ENCODE peak calls at places on chromosomes 1 and 21, in five cellular contexts. U, S, K, Y and B are unnamed samples.

GRCh38 chr1:85048296-85049064 is at the start of gene MCOLN3:
- DNase-seq in U (peak; percentile 59), S (peak; percentile 68), K (no peak), Y (no peak), B (no peak)

GRCh38 chr1:158930504-158930903 is 848 bp upstream of the PYHIN1 start:
- DNase-seq in U (no peak), S (no peak), K (no peak), Y (no peak), B (no peak)

GRCh38 chr1:25916460-25916859 is 10.2 kb upstream of the STMN1 start:
- DNase-seq in U (no peak), S (no peak), K (no peak), Y (no peak), B (no peak)

GRCh38 chr1:192559115-192560006 is 16.2 kb upstream of the RGS1 start:
- DNase-seq in U (no peak), S (no peak), K (peak; percentile 67), Y (peak; percentile 98), B (no peak)

GRCh38 chr1:86394416-86394815 is 1.7 kb downstream of the ODF2L start:
- DNase-seq in U (no peak), S (no peak), K (no peak), Y (peak; percentile 49), B (no peak)

GRCh38 chr1:77234943-77235342 is 15.7 kb upstream of the PIGK start:
- DNase-seq in U (no peak), S (no peak), K (no peak), Y (no peak), B (no peak)

GRCh38 chr1:77433934-77434333 is 152.1 kb downstream of the AK5 start:
- DNase-seq in U (no peak), S (no peak), K (no peak), Y (no peak), B (no peak)

GRCh38 chr1:89802036-89802435 is 18.8 kb upstream of the LRRC8D start:
- DNase-seq in U (no peak), S (no peak), K (no peak), Y (no peak), B (no peak)

GRCh38 chr1:22089134-22089571 is 36.6 kb downstream of the CDC42 start:
- DNase-seq in U (no peak), S (no peak), K (no peak), Y (no peak), B (no peak)

GRCh38 chr1:208089151-208089550 is 155.0 kb downstream of the PLXNA2 start:
- DNase-seq in U (no peak), S (peak; percentile 17), K (no peak), Y (no peak), B (no peak)

GRCh38 chr1:214551436-214552173 is at the start of gene PTPN14:
- DNase-seq in U (peak; percentile 91), S (peak; percentile 68), K (peak; percentile 77), Y (peak; percentile 96), B (peak; percentile 37)
- TF ChIP-seq CTCF in U (peak; percentile 52), S (no peak), K (peak; percentile 47), Y (peak; percentile 59), B (peak; percentile 22)

DNA sequence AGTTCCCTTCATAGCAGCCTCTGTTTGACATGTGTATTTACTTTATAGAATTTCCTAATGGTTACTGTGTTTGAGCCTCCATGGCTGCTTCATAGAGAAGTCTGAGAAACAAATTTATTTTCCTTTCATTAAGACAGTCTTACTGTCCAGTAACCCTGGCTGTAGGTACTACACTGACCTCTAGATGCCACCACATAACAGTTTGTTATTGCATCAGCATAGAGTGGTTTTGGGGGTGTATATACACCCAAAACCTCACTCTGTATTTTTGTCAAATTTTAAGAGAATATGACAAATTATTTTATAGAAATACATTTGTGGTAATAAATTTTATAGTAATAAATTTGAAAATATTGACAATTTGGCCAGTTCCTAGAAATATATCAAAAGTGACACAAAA is 57.3 kb downstream of the OBSCN start:
- DNase-seq in U (peak; percentile 39), S (no peak), K (no peak), Y (peak; percentile 33), B (no peak)
- TF ChIP-seq CTCF in U (peak; percentile 22), S (no peak), K (peak; percentile 26), Y (peak; percentile 30), B (no peak)

GRCh38 chr1:154998818-154999650 is 3.6 kb upstream of the ZBTB7B start:
- DNase-seq in U (peak; percentile 78), S (peak; percentile 97), K (no peak), Y (peak; percentile 62), B (peak; percentile 92)
- TF ChIP-seq CTCF in U (peak; percentile 97), S (peak; percentile 100), K (peak; percentile 93), Y (peak; percentile 80), B (peak; percentile 99)

DNA sequence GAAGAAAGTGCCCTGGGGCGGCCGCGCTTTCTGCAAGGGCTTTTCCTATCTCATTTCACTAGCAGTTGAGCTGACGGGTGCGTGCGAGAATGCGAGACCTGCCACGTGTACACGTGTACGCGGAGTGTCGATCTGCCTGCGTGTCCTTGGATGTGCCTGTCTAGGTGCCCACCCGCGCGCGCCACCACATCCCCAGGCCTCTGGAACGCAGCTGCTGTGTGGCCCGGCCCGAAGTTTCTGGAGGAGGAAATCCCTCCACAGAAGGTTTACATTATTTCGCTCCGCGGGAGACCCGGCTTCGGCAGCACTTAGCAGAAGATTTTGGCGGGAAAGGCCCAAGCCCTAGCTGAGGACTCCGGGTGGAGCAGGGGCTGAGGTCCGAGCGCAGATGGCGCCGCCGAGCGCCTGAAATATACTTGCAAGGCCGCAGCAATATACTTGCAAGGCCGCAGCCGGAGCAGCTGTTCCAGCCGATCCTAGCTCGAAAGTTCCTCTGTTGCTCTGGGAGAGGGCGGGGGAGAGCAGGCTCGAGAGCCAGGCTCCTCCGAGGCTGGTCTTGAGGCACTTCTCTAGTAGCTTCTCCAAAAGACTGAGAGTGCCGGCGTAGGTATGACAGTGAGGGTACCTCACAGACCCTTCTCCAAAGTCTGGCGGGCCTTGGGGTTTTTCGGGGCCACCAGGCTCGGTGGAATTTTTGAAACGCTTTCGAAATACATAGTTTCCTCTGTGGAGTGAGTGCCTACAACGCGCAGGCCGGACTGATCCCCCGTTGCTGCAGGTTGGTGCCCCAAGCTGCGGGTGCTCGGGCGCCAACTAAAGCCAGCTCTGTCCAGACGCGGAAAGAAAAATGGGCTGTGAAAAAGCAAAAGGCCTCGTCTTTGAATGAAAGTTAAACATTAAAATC is 3.8 kb downstream of the TBX15 start:
- DNase-seq in U (peak; percentile 32), S (no peak), K (no peak), Y (peak; percentile 5), B (no peak)
- TF ChIP-seq CTCF in U (no peak), S (no peak), K (peak; percentile 2), Y (no peak), B (no peak)

GRCh38 chr1:24157921-24158481 is 15.1 kb upstream of the IL22RA1 start:
- DNase-seq in U (peak; percentile 48), S (peak; percentile 62), K (no peak), Y (no peak), B (no peak)
- TF ChIP-seq CTCF in U (peak; percentile 44), S (peak; percentile 74), K (peak; percentile 19), Y (peak; percentile 21), B (no peak)

DNA sequence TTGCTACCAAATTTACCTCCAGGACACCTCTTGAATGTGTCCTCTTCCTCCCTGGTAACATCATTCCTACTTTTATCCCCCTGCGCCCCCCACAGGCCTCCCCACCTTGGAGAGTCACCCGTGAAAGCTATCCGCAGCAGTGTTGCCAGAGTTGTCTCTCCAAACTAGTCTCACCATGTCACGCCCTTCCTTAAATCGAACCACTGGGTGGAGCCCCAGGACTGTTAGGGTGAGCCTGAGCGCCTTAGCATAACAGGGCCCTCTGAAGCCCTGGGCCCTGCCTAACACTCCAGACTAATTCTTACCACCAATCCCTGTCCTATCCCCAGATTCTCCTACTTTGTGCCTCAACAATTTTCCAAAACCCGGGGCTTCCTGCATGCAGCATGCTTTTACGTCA is 35.0 kb downstream of the HSD3B2 start:
- DNase-seq in U (no peak), S (peak; percentile 55), K (no peak), Y (no peak), B (no peak)
- TF ChIP-seq CTCF in U (peak; percentile 7), S (peak; percentile 41), K (no peak), Y (no peak), B (no peak)

DNA sequence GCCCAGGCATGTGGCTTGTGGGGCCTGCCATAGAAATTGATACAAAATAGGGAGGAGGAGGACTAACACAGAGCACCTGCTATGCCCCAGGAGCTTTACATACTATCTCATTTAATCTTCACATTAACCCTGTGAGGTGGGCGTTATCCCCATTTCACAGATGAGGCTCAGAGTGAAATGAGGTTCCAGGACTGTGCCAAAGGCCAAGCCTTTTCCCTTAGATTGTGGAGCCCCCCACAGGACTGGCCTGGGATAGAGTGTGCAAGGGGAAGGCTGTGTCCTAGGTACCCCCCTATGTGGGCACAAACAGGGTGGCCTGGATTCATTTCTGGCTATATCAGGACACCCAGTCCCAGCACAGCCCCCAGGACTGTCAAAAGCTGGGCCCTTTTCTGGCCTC is 2.2 kb upstream of the DDOST start:
- DNase-seq in U (no peak), S (no peak), K (no peak), Y (no peak), B (no peak)
- TF ChIP-seq CTCF in U (no peak), S (peak; percentile 34), K (peak; percentile 13), Y (no peak), B (no peak)

DNA sequence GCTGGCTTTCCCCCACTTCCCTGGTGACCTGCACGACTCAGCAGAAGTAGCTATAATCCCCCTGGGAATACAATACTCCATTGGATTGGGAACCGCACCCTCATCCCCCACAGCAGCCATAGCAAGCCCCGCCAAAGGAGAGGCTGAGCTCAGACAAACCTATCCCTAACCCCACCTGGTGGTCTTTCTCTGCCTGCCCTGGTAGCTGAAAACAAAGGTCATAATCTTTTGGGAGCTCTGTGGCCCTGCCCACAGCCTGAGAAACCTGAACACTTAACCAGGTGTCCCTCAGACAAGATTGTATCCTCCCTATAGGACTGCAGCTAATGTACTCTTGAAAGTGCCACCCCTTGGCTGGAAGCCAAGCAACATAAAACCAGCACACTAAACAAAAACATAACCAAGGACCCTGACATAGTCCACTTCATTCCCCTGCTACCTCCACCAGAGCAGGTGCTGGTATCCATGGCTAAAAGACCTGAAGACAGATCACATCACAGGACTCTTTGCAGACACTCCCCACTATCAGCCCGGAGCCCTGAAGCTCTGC is 71.6 kb upstream of the RUNX1 start:
- DNase-seq in U (no peak), S (no peak), K (no peak), Y (no peak), B (no peak)
- TF ChIP-seq CTCF in U (no peak), S (no peak), K (no peak), Y (no peak), B (no peak)

GRCh38 chr1:17273096-17273495 is 24.2 kb downstream of the PADI3 start:
- DNase-seq in U (no peak), S (no peak), K (no peak), Y (no peak), B (no peak)
- TF ChIP-seq CTCF in U (no peak), S (no peak), K (no peak), Y (no peak), B (no peak)

GRCh38 chr1:236471096-236471495 is 52.7 kb upstream of the LGALS8 start:
- DNase-seq in U (no peak), S (no peak), K (no peak), Y (no peak), B (no peak)

GRCh38 chr1:236471653-236472052 is 52.1 kb upstream of the LGALS8 start:
- DNase-seq in U (no peak), S (no peak), K (no peak), Y (no peak), B (no peak)

GRCh38 chr1:236469466-236469865 is 54.3 kb upstream of the LGALS8 start:
- DNase-seq in U (no peak), S (no peak), K (no peak), Y (no peak), B (no peak)

GRCh38 chr1:236476019-236476418 is 47.8 kb upstream of the LGALS8 start:
- DNase-seq in U (no peak), S (no peak), K (no peak), Y (no peak), B (no peak)

GRCh38 chr1:236472850-236473788 is 50.7 kb upstream of the LGALS8 start:
- DNase-seq in U (no peak), S (no peak), K (no peak), Y (no peak), B (no peak)
- TF ChIP-seq CTCF in U (no peak), S (no peak), K (no peak), Y (no peak), B (no peak)